ENCODE peak calls at places on chromosomes 16 and 17, in eight cellular contexts. Y, K, Q, D, Z, M, V and C are unnamed samples.

GRCh38 chr16:69463876-69464275 is 39.5 kb downstream of the CYB5B start:
- DNase-seq in Y (no peak), K (no peak), Q (no peak), D (no peak), Z (no peak), M (no peak), V (no peak), C (no peak)

GRCh38 chr16:89369266-89369895 is 121.0 kb downstream of the ANKRD11 start:
- DNase-seq in Y (no peak), K (peak; percentile 57), Q (peak; percentile 50), D (no peak), Z (no peak), M (no peak), V (no peak), C (no peak)

GRCh38 chr16:30092373-30093010 is 768 bp upstream of the TBX6 start:
- DNase-seq in Y (peak; percentile 59), K (peak; percentile 92), Q (peak; percentile 92), D (peak; percentile 94), Z (peak; percentile 75), M (peak; percentile 87), V (peak; percentile 82), C (peak; percentile 97)

GRCh38 chr17:10357768-10358167 is 15.0 kb downstream of the MYH13 start:
- DNase-seq in Y (no peak), K (peak; percentile 18), Q (no peak), D (peak; percentile 74), Z (no peak), M (no peak), V (no peak), C (no peak)

GRCh38 chr16:27264151-27264550 is 4.4 kb downstream of the NSMCE1 start:
- DNase-seq in Y (peak; percentile 65), K (no peak), Q (no peak), D (no peak), Z (no peak), M (no peak), V (no peak), C (peak; percentile 70)

GRCh38 chr17:83133302-83134121 is 54.1 kb downstream of the METRNL start:
- DNase-seq in Y (no peak), K (no peak), Q (peak; percentile 46), D (no peak), Z (no peak), M (no peak), V (no peak), C (no peak)

GRCh38 chr16:74605746-74606520 is 981 bp downstream of the GLG1 start:
- DNase-seq in Y (peak; percentile 12), K (peak; percentile 44), Q (no peak), D (no peak), Z (no peak), M (no peak), V (no peak), C (no peak)

GRCh38 chr16:30651124-30652004 is 604 bp downstream of the PRR14 start:
- DNase-seq in Y (peak; percentile 58), K (peak; percentile 82), Q (peak; percentile 92), D (peak; percentile 72), Z (peak; percentile 74), M (peak; percentile 42), V (peak; percentile 69), C (peak; percentile 93)

GRCh38 chr17:4634981-4635380 is 6.5 kb downstream of the ALOX15 start:
- DNase-seq in Y (no peak), K (no peak), Q (no peak), D (no peak), Z (no peak), M (no peak), V (no peak), C (no peak)

GRCh38 chr17:45374501-45374900 is 57.7 kb upstream of the MAP3K14 start:
- DNase-seq in Y (peak; percentile 14), K (no peak), Q (no peak), D (no peak), Z (no peak), M (no peak), V (no peak), C (no peak)

GRCh38 chr16:5605404-5605803 is 507.8 kb upstream of the EEF2KMT start:
- DNase-seq in Y (no peak), K (no peak), Q (no peak), D (no peak), Z (no peak), M (no peak), V (no peak), C (no peak)

GRCh38 chr17:56762988-56763387 is 70.7 kb downstream of the C17orf67 start:
- DNase-seq in Y (no peak), K (no peak), Q (no peak), D (no peak), Z (no peak), M (no peak), V (no peak), C (no peak)

GRCh38 chr16:58448890-58449289 is 51.1 kb upstream of the NDRG4 start:
- DNase-seq in Y (no peak), K (no peak), Q (no peak), D (no peak), Z (no peak), M (no peak), V (no peak), C (no peak)

GRCh38 chr17:28047806-28048205 is 5.3 kb downstream of the NLK start:
- DNase-seq in Y (no peak), K (no peak), Q (no peak), D (peak; percentile 30), Z (no peak), M (no peak), V (no peak), C (no peak)

GRCh38 chr16:87127061-87127765 is 190.0 kb downstream of the C16orf95 start:
- DNase-seq in Y (peak; percentile 49), K (no peak), Q (peak; percentile 79), D (no peak), Z (peak; percentile 50), M (no peak), V (peak; percentile 17), C (no peak)

DNA sequence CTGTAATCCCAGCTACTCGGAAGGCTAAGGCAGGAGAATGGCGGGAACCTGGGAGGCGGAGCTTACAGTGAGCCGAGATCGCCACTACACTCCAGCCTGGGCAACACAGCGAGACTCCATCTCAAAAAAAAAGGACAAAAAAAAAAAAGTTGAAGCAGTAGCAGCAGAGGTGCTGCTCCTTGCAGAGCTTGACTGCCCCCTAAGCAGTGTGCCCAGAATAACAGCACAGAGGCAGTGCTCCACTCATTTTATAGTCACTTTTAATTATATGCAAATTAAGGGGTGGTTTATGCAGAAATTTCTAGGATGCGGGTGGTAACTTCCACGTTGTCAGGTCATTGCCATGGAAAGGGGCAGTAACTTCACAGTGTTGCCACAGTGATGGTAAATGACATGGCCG is 54.3 kb upstream of the NOL11 start:
- DNase-seq in Y (no peak), K (no peak), Q (no peak), D (peak; percentile 24), Z (no peak), M (no peak), V (no peak), C (no peak)
- TF ChIP-seq CTCF in Y (no peak), K (no peak), Q (no peak), D (peak; percentile 38), Z (no peak), M (no peak), V (no peak), C (no peak)

DNA sequence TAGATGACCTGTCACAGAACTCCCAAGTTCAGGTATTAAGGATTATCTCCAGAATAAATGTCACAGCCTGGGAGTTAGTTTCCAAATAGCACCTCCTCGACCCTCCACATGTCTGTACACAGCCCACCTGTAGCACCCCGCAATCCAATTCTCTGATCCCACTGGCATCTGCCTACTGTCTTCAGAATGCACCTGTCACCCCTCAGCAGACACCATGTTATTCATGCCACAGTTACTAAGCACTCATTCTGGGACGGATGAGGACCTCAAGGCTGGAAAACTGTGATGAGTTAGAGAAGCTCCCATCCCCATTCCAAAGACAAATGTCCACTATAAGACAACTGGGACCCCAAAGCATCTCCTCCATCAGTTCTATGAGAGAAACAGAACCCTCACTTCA is 7.8 kb downstream of the EMP2 start:
- DNase-seq in Y (no peak), K (no peak), Q (no peak), D (no peak), Z (no peak), M (no peak), V (no peak), C (no peak)
- H3K4me1 ChIP-seq in Y (peaks cover 23% of the 10 kb centered on the region), K (no peaks in the 10 kb centered on the region), Q (no peaks in the 10 kb centered on the region), D (peaks cover 13% of the 10 kb centered on the region), Z (peaks cover 100% of the 10 kb centered on the region), M (peaks cover 37% of the 10 kb centered on the region), V (peaks cover 10% of the 10 kb centered on the region), C (peaks cover 65% of the 10 kb centered on the region)

GRCh38 chr16:64969221-64969620 is 152.6 kb downstream of the CDH11 start:
- DNase-seq in Y (no peak), K (no peak), Q (no peak), D (no peak), Z (no peak), M (no peak), V (no peak), C (no peak)
- H3K36me3 ChIP-seq in Y (peaks cover 4% of the 10 kb centered on the region), K (no peaks in the 10 kb centered on the region), Q (no peaks in the 10 kb centered on the region), D (no peaks in the 10 kb centered on the region), Z (peaks cover 4% of the 10 kb centered on the region), M (peaks cover 23% of the 10 kb centered on the region), V (no peaks in the 10 kb centered on the region), C (no peaks in the 10 kb centered on the region)

GRCh38 chr17:34114174-34114573 is 140.9 kb upstream of the CCL2 start:
- DNase-seq in Y (no peak), K (no peak), Q (no peak), D (no peak), Z (no peak), M (no peak), V (no peak), C (peak; percentile 78)
- TF ChIP-seq CTCF in Y (no peak), K (no peak), Q (no peak), D (no peak), Z (no peak), M (no peak), V (no peak), C (no peak)

GRCh38 chr17:78120537-78120936 is 8.0 kb downstream of the TMC6 start:
- DNase-seq in Y (no peak), K (no peak), Q (no peak), D (no peak), Z (no peak), M (no peak), V (no peak), C (no peak)
- H3K4me1 ChIP-seq in Y (no peaks in the 10 kb centered on the region), K (no peaks in the 10 kb centered on the region), Q (no peaks in the 10 kb centered on the region), D (no peaks in the 10 kb centered on the region), Z (peaks cover 37% of the 10 kb centered on the region), M (peaks cover 17% of the 10 kb centered on the region), V (peaks cover 13% of the 10 kb centered on the region), C (peaks cover 20% of the 10 kb centered on the region)

GRCh38 chr16:11893571-11893970 is 22.2 kb downstream of the GSPT1 start:
- DNase-seq in Y (no peak), K (no peak), Q (no peak), D (no peak), Z (no peak), M (no peak), V (no peak), C (no peak)

GRCh38 chr16:11886881-11887280 is 28.9 kb downstream of the GSPT1 start:
- DNase-seq in Y (no peak), K (no peak), Q (no peak), D (no peak), Z (no peak), M (no peak), V (no peak), C (no peak)

DNA sequence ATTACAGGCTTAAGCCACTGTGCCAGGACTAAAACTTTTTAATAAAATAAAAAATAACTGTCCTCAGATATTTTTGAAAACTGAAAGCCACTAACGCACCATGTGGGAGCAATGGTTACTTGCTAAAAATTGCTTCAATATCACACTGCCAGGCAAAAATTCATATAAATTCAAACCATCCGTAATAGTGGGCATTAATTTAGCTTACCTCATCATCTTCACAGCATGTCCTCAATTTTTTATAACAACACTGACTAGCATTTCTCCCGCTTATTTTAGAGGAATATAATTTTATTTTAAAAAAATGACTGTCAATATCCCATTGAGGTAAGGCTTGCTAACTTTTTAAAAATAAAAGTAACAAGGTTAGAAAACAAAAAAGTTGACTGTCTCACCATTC is 25.5 kb downstream of the GSPT1 start:
- DNase-seq in Y (no peak), K (no peak), Q (no peak), D (no peak), Z (no peak), M (no peak), V (no peak), C (no peak)
- H3K36me3 ChIP-seq in Y (peaks cover 13% of the 10 kb centered on the region), K (peaks cover 85% of the 10 kb centered on the region), Q (peaks cover 10% of the 10 kb centered on the region), D (peaks cover 59% of the 10 kb centered on the region), Z (peaks cover 90% of the 10 kb centered on the region), M (peaks cover 77% of the 10 kb centered on the region), V (peaks cover 51% of the 10 kb centered on the region), C (peaks cover 90% of the 10 kb centered on the region)